ENCODE peak calls at places on chromosomes 13 and 19, in eight cellular contexts. T is ovary, C is A549, G is thyroid gland, B is uterus, P is tibial nerve, X is lower leg skin, L is suprapubic skin. M is an unnamed sample.

GRCh38 chr19:21101511-21102242 is 19.7 kb downstream of the ZNF714 start:
- DNase-seq in C (no peak), B (no peak), X (no peak), P (no peak), L (no peak), T (no peak), G (no peak), M (no peak)

GRCh38 chr13:49604570-49604969 is 19.2 kb upstream of the RCBTB1 start:
- DNase-seq in X (no peak), L (no peak), P (no peak), G (peak; percentile 47), T (no peak), C (no peak), B (no peak), M (no peak)

GRCh38 chr19:9835507-9835949 is 410 bp downstream of the PIN1 start:
- DNase-seq in L (no peak), G (no peak), B (no peak), C (no peak), P (no peak), X (no peak), T (no peak), M (no peak)

GRCh38 chr13:62176051-62176450 is 760.4 kb upstream of the PCDH20 start:
- DNase-seq in P (no peak), L (no peak), B (no peak), T (no peak), C (no peak), X (no peak), G (no peak), M (no peak)

GRCh38 chr13:90118467-90119071 is 1228.9 kb upstream of the MIR17HG start:
- DNase-seq in L (no peak), T (no peak), P (no peak), B (no peak), G (no peak), C (no peak), X (no peak), M (no peak)

GRCh38 chr13:100131863-100132574 is 43.1 kb downstream of the PCCA start:
- DNase-seq in C (peak; percentile 77), B (no peak), T (no peak), L (no peak), P (no peak), X (no peak), G (no peak), M (peak; percentile 92)

GRCh38 chr19:991174-991931 is 7.2 kb downstream of the WDR18 start:
- DNase-seq in B (peak; percentile 23), X (no peak), L (no peak), T (peak; percentile 44), G (no peak), C (no peak), P (no peak), M (no peak)

GRCh38 chr19:23070353-23070781 is 46.5 kb upstream of the ZNF730 start:
- DNase-seq in G (no peak), C (no peak), B (peak; percentile 52), P (no peak), T (peak; percentile 60), L (peak; percentile 81), X (peak; percentile 15), M (no peak)

GRCh38 chr19:19115954-19116353 is 22.3 kb downstream of the TMEM161A start:
- DNase-seq in B (no peak), X (no peak), C (no peak), T (no peak), L (no peak), P (peak; percentile 19), G (no peak), M (peak; percentile 37)

GRCh38 chr13:112454648-112455334 is 78.6 kb downstream of the SPACA7 start:
- DNase-seq in L (no peak), C (no peak), G (no peak), T (no peak), P (no peak), X (no peak), B (no peak), M (no peak)

DNA sequence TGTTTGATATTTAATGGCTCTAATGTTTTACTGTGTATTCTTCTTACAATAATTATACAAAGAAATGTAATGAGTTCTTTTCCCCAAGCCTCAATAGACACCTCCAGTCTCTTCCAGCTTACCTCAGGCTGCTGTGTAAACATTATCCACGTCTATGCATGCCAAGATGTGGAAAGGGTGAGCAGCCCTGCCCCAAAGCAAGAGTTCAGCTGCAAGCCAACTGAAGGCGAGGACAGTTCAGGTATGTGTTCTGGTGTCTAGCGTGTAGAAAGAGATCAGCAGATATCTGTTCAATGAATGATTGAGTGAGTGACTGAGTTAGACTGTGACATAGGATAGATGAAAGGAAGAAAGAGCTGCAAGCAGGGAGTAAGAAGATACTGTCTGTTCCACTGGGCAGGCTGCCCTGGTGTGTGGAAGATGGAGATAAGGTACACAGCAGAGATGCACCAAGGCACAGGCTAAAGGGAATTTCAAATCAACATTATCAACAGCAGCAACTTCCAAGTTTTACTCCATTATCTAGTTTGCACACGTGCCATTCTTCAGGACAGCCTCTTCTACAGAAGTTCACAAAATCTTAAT is 66.0 kb downstream of the LATS2 start:
- DNase-seq in P (no peak), G (no peak), X (no peak), C (no peak), B (no peak), T (no peak), L (no peak), M (no peak)
- TF ChIP-seq POLR2A in P (no peak), G (no peak), X (no peak), C (no peak), B (no peak), T (no peak), L (no peak), M (no peak)

DNA sequence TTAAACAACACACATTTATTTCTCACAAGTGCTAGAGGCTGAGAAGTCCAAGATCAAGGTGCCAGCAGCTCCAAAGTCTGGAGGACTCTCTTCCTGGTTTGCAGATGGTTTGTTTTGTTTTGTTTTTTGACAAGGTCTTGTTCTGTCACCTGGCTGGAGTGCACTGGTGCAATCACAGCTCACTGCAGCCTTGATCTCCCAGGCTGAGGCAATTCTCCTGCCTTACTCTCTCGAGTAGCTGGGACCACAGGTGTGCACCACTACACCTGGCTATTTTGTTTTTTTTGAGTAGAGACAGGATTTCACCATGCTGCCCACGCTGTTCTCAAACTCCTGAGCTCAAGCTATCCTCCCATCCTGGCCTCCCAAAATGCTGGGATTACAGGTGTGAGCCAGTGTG is 15.5 kb downstream of the APLP1 start:
- DNase-seq in C (no peak), B (no peak), X (no peak), T (no peak), P (no peak), L (no peak), G (no peak), M (no peak)
- TF ChIP-seq POLR2A in C (no peak), B (no peak), X (no peak), T (no peak), P (no peak), L (no peak), G (no peak), M (no peak)

DNA sequence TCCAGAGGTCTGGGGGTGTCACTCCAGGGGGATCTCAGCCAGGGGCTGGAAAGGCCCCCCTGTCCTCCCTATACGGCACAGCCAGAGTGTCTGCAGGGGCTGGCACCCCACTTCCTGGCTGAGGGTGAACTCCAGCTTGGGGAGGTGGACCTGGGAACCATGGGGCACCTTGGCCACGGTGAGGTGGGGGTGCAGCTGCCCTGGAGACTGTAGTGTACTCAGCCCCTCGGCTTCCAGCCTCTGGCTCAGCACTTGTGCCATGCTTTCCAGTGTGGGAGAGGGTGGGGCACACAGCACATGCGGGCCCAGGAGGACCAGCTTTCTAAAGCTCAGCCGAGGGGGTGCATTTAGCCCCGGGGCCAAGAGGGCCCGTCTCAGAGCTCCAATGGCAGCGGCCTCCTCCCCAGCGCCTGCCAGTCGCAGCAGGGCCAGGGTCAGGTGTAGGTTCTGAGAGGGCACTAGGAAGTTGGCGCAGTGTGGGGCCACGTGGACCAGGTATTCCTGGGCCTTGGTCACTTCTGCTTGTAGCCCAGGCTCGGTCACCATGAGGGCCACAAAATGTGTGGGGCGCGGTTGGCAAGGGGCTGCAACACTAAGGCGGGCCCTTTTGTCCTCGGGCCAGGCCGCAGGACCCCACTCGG is 1.4 kb downstream of the LENG9 start:
- DNase-seq in P (no peak), T (peak; percentile 65), G (no peak), L (peak; percentile 78), C (no peak), B (no peak), X (no peak), M (no peak)
- TF ChIP-seq POLR2A in P (no peak), T (no peak), G (no peak), L (no peak), C (peak; percentile 18), B (no peak), X (no peak), M (no peak)

GRCh38 chr19:3056454-3057016 is 5.8 kb downstream of the TLE5 start:
- DNase-seq in L (no peak), T (peak; percentile 61), B (no peak), X (no peak), P (no peak), C (no peak), G (no peak), M (no peak)
- TF ChIP-seq POLR2A in L (no peak), T (no peak), B (no peak), X (no peak), P (no peak), C (no peak), G (no peak), M (no peak)

DNA sequence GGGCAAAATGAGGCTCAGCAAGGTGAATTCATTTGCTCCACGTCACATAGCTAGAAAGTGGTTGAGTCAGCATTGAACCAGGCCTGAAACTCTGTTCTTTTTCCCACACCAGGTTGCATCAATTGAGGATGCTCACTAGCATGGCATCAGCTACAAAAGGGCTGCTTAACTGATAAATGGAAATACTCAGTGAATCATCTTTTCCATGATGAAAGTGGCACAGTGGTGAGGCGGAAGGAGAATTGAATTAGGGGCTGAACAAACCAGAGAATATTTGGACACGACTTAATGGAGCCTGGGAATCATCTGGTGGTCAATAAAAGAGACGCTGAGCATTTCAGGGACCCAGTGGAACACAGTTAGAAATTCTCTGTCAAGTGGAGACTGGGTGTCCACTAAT is 320.1 kb upstream of the MAB21L1 start:
- DNase-seq in X (no peak), G (no peak), C (no peak), T (no peak), B (no peak), L (no peak), P (no peak), M (no peak)
- TF ChIP-seq POLR2A in X (no peak), G (no peak), C (no peak), T (no peak), B (no peak), L (no peak), P (no peak), M (no peak)

DNA sequence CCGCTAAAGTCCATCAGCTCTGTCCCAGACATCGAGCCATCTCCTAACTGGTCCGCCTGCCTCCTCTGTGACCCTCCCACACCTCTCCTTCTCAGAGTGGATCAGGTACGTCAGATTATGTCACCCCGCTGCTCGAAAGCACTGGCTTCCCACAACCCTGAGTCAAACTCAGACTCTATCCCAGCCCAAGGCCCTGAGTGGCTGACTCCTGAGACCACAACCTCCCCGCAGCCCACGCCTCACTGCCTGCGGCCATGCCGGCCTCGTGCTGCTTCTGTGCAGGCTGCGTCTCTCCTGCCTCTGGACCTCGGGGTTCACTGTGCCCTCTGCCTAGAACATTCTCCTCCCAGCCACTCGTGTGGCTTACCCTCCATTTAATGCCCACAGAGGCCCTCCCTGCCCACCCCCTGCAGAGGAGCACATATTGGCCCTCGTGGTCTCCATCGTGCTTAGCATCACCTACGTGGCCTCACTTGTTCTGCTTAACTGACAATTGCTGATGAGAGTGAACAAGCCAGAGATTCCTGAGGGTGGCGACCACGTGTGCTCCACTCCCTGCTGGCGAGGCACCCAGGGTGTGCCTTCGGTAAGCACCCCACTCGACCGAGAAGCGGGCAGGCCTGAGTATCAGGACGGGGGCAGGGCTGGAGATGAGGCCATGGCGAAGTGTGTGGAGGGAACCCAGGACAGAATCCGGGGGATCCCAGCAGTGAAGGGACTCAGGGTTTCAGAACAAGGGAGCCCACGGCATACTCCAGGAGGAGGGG is 13.5 kb upstream of the FKRP start:
- DNase-seq in C (no peak), P (no peak), G (peak; percentile 24), B (no peak), L (no peak), T (no peak), X (no peak), M (no peak)
- TF ChIP-seq POLR2A in C (no peak), P (no peak), G (no peak), B (no peak), L (no peak), T (no peak), X (no peak), M (no peak)